ENCODE peak calls at places on chromosomes 7 and 10, in four cellular contexts. W is cerebellar cortex, O is astrocyte of the spinal cord, B is neuronal stem cell. Z is an unnamed sample.

GRCh38 chr10:59801171-59801570 is 47.9 kb upstream of the MRLN start:
- DNase-seq in W (no peak), O (no peak), B (no peak), Z (no peak)

GRCh38 chr7:92446869-92447238 is 428 bp upstream of the GATAD1 start:
- DNase-seq in W (no peak), O (no peak), B (no peak), Z (no peak)

GRCh38 chr10:97631098-97631497 is 2.2 kb downstream of the MORN4 start:
- DNase-seq in W (no peak), O (no peak), B (no peak), Z (no peak)

GRCh38 chr10:49080071-49080470 is 35.3 kb downstream of the VSTM4 start:
- DNase-seq in W (no peak), O (peak), B (no peak), Z (no peak)

GRCh38 chr10:24240001-24240751 is 31.2 kb downstream of the KIAA1217 start:
- DNase-seq in W (no peak), O (no peak), B (no peak), Z (no peak)

GRCh38 chr10:102773986-102774385 is 30.2 kb downstream of the WBP1L start:
- DNase-seq in W (no peak), O (peak), B (no peak), Z (no peak)

GRCh38 chr7:128037081-128037480 is 5.8 kb upstream of the LRRC4 start:
- DNase-seq in W (no peak), O (no peak), B (no peak), Z (no peak)

GRCh38 chr10:3755440-3756359 is 29.3 kb downstream of the KLF6 start:
- DNase-seq in W (no peak), O (peak), B (no peak), Z (no peak)

GRCh38 chr7:157116762-157117161 is 22.0 kb upstream of the UBE3C start:
- DNase-seq in W (no peak), O (no peak), B (no peak), Z (no peak)

GRCh38 chr10:21364196-21365114 is 161.0 kb downstream of the SKIDA1 start:
- DNase-seq in W (peak), O (peak), B (peak), Z (peak)

GRCh38 chr7:69123003-69123402 is 475.3 kb upstream of the AUTS2 start:
- DNase-seq in W (peak), O (no peak), B (no peak), Z (no peak)

GRCh38 chr10:9670911-9671310 is 1346.8 kb upstream of the CELF2 start:
- DNase-seq in W (no peak), O (no peak), B (no peak), Z (no peak)

GRCh38 chr7:101874028-101874427 is 56.6 kb downstream of the CUX1 start:
- DNase-seq in W (no peak), O (no peak), B (no peak), Z (no peak)

GRCh38 chr7:93723424-93724124 is 149.1 kb upstream of the CALCR start:
- DNase-seq in W (no peak), O (no peak), B (no peak), Z (no peak)

GRCh38 chr10:15200626-15201025 is 32.1 kb upstream of the NMT2 start:
- DNase-seq in W (no peak), O (peak), B (no peak), Z (peak)

GRCh38 chr10:105149371-105149871 is 508.3 kb downstream of the SORCS3 start:
- DNase-seq in W (no peak), O (peak), B (no peak), Z (peak)

GRCh38 chr10:116990276-116990800 is 14.6 kb downstream of the SHTN1 start:
- DNase-seq in W (no peak), O (no peak), B (no peak), Z (no peak)

GRCh38 chr10:77974396-77975074 is 48.0 kb upstream of the DLG5 start:
- DNase-seq in W (peak), O (peak), B (peak), Z (peak)

GRCh38 chr10:4525095-4525494 is 300.9 kb upstream of the AKR1E2 start:
- DNase-seq in W (no peak), O (no peak), B (no peak), Z (no peak)

GRCh38 chr7:66736892-66737291 is 3.6 kb upstream of the RABGEF1 start:
- DNase-seq in W (no peak), O (no peak), B (no peak), Z (no peak)

GRCh38 chr10:22341936-22342222 is 3.4 kb upstream of the SPAG6 start:
- DNase-seq in W (no peak), O (no peak), B (peak), Z (no peak)

GRCh38 chr7:102393467-102393866 is 2.7 kb upstream of the PRKRIP1 start:
- DNase-seq in W (no peak), O (no peak), B (no peak), Z (no peak)

GRCh38 chr7:95688931-95689453 is 83.4 kb upstream of the DYNC1I1 start:
- DNase-seq in W (peak), O (peak), B (no peak), Z (peak)

GRCh38 chr10:68348265-68348741 is 15.6 kb upstream of the PBLD start:
- DNase-seq in W (peak), O (peak), B (no peak), Z (peak)

GRCh38 chr7:116215550-116215949 is 5.2 kb downstream of the TES start:
- DNase-seq in W (no peak), O (no peak), B (no peak), Z (no peak)

GRCh38 chr7:78226059-78226658 is 427.6 kb downstream of the PHTF2 start:
- DNase-seq in W (peak), O (no peak), B (peak), Z (peak)

Z was measured in astrocyte of the cerebellum.